ENCODE peak calls at places on chromosomes 3 and 15, in ten cellular contexts. G is cardiac muscle cell, T is fibroblast of lung, H is heart left ventricle, U is A549, K is hepatocyte, S is H9, Z is lung, M is small intestine, L is testis. B is an unnamed sample.

GRCh38 chr3:14337828-14338227 is 64.6 kb upstream of the SLC6A6 start:
- DNase-seq in S (no peak), G (no peak), U (no peak), L (no peak), T (no peak), K (no peak), Z (no peak), H (no peak), M (no peak), B (no peak)

GRCh38 chr3:79314962-79315361 is 452.8 kb downstream of the ROBO1 start:
- DNase-seq in G (no peak), L (no peak), H (no peak), M (no peak), Z (no peak), T (no peak), U (no peak), S (no peak), K (no peak), B (no peak)

GRCh38 chr3:12316721-12317351 is 28.0 kb downstream of the PPARG start:
- DNase-seq in K (peak; percentile 5), S (no peak), G (no peak), T (no peak), L (no peak), H (no peak), M (peak; percentile 70), U (no peak), Z (no peak), B (no peak)

GRCh38 chr3:184399410-184399809 is 19.6 kb downstream of the CHRD start:
- DNase-seq in M (no peak), K (peak; percentile 78), G (no peak), S (no peak), T (peak; percentile 95), H (no peak), L (no peak), U (no peak), Z (no peak), B (no peak)

GRCh38 chr3:196217307-196218154 is 1.2 kb downstream of the SLC51A start:
- DNase-seq in G (no peak), U (no peak), S (no peak), H (no peak), L (no peak), Z (no peak), T (no peak), M (no peak), K (no peak), B (peak; percentile 60)

GRCh38 chr15:31330111-31330785 is 3.6 kb downstream of the KLF13 start:
- DNase-seq in T (no peak), M (no peak), Z (no peak), U (no peak), S (no peak), L (peak; percentile 53), H (no peak), G (no peak), K (no peak), B (no peak)

GRCh38 chr15:69983696-69984265 is 113.9 kb downstream of the TLE3 start:
- DNase-seq in U (peak; percentile 33), S (no peak), T (peak; percentile 8), G (no peak), H (no peak), Z (no peak), K (no peak), L (no peak), M (no peak), B (no peak)

GRCh38 chr3:15520185-15520584 is 1.3 kb downstream of the COLQ start:
- DNase-seq in K (no peak), G (no peak), T (no peak), M (no peak), Z (no peak), H (peak; percentile 36), L (no peak), U (no peak), S (no peak), B (no peak)

GRCh38 chr3:30352919-30353318 is 253.5 kb upstream of the TGFBR2 start:
- DNase-seq in K (no peak), L (no peak), U (no peak), H (no peak), S (no peak), M (no peak), T (no peak), G (no peak), Z (no peak), B (no peak)
- H3K27ac ChIP-seq in K (no peak overlapping the region), L (no peak overlapping the region), U (peak overlapping the region; percentile 64), H (peak overlapping the region; percentile 72), S (no peak overlapping the region), M (no peak overlapping the region), T (no peak overlapping the region), G (no peak overlapping the region), Z (peak overlapping the region; percentile 66), B (peak overlapping the region; percentile 76)

GRCh38 chr3:51966486-51966885 is 768 bp downstream of the PCBP4 start:
- DNase-seq in U (no peak), G (no peak), L (no peak), K (no peak), S (no peak), M (no peak), H (no peak), Z (no peak), T (no peak), B (no peak)

GRCh38 chr3:51967384-51968174 is at the start of gene PCBP4:
- DNase-seq in U (no peak), G (peak; percentile 89), H (peak; percentile 84), Z (peak; percentile 54), L (peak; percentile 56), S (peak; percentile 72), T (peak; percentile 40), K (peak; percentile 83), M (peak; percentile 38), B (peak; percentile 87)

GRCh38 chr3:51966016-51966415 is 1.2 kb downstream of the PCBP4 start:
- DNase-seq in T (no peak), L (no peak), S (no peak), G (no peak), Z (no peak), H (no peak), K (no peak), M (no peak), U (no peak), B (no peak)

GRCh38 chr3:51968175-51968681 is 974 bp upstream of the PCBP4 start:
- DNase-seq in U (no peak), G (peak; percentile 63), M (no peak), K (peak; percentile 62), S (peak; percentile 74), T (peak; percentile 34), Z (no peak), H (peak; percentile 44), L (no peak), B (no peak)

DNA sequence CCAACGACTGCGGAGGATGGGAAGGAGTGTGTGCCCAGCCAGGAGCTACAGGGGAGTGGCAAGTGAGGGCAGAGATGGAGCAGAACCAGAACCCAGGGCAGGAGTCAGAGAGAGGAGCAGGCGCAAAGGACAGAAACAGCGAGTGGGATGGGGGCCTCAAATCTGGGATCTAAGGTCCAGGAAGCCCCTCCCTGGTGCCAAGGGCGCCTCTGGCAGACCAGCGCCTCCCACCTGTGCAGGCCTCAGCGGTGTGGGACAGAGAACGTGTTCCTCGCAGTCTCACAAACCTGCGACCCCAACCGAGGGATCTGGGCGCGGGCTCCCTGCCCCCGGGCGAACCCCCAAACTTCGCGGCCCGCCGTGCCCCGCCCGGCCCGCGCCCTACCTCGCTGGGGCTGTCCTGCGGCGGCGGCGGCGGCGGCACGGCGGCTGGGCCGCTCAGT is 292 bp downstream of the PCBP4 start:
- DNase-seq in T (no peak), G (no peak), U (no peak), K (no peak), L (no peak), Z (no peak), H (no peak), S (no peak), M (no peak), B (no peak)
- H3K4me1 ChIP-seq in T (peaks cover 8% of the 10 kb centered on the region), G (peaks cover 19% of the 10 kb centered on the region), U (peaks cover 13% of the 10 kb centered on the region), K (peaks cover 31% of the 10 kb centered on the region), L (peaks cover 39% of the 10 kb centered on the region), Z (peaks cover 3% of the 10 kb centered on the region), H (peaks cover 57% of the 10 kb centered on the region), S (peaks cover 11% of the 10 kb centered on the region), M (no peaks in the 10 kb centered on the region), B (peaks cover 24% of the 10 kb centered on the region)

DNA sequence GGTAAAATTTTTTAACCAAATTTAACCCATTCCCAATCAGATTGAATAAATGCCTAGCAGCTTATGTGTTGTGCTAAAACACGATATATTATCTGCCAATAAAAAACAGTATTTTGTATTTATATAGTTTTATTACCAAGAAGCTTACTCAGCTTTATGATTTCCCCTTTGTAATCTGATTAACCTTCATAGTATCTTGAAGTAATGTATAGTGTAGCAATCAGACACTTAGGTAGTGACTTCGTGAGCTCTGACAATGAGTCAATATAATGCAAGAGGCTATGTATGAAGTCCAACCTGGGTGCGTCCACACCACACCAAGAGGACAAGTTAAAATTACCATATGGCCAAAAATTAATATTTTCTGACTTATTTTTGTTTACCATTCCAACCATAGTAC is 2.1 kb upstream of the CNBP start:
- DNase-seq in U (no peak), S (no peak), G (no peak), Z (no peak), H (no peak), K (no peak), L (no peak), M (peak; percentile 93), T (no peak), B (no peak)
- H3K27ac ChIP-seq in U (no peak overlapping the region), S (no peak overlapping the region), G (peak overlapping the region; percentile 22), Z (no peak overlapping the region), H (no peak overlapping the region), K (no peak overlapping the region), L (no peak overlapping the region), M (no peak overlapping the region), T (no peak overlapping the region), B (no peak overlapping the region)

GRCh38 chr3:10435850-10436249 is 69.5 kb downstream of the ATP2B2 start:
- DNase-seq in G (no peak), T (no peak), Z (no peak), H (no peak), U (no peak), K (no peak), M (no peak), S (no peak), L (no peak), B (no peak)

GRCh38 chr3:10437272-10437994 is 68.0 kb downstream of the ATP2B2 start:
- DNase-seq in G (no peak), M (peak; percentile 2), H (no peak), U (no peak), K (no peak), T (peak; percentile 88), S (no peak), Z (no peak), L (no peak), B (no peak)

GRCh38 chr3:10438902-10439610 is 66.3 kb downstream of the ATP2B2 start:
- DNase-seq in S (no peak), M (no peak), G (no peak), H (no peak), U (no peak), Z (no peak), K (no peak), L (no peak), T (no peak), B (no peak)

GRCh38 chr3:10434938-10435336 is 70.4 kb downstream of the ATP2B2 start:
- DNase-seq in Z (no peak), T (no peak), G (no peak), H (no peak), U (no peak), L (no peak), K (no peak), M (no peak), S (no peak), B (no peak)

DNA sequence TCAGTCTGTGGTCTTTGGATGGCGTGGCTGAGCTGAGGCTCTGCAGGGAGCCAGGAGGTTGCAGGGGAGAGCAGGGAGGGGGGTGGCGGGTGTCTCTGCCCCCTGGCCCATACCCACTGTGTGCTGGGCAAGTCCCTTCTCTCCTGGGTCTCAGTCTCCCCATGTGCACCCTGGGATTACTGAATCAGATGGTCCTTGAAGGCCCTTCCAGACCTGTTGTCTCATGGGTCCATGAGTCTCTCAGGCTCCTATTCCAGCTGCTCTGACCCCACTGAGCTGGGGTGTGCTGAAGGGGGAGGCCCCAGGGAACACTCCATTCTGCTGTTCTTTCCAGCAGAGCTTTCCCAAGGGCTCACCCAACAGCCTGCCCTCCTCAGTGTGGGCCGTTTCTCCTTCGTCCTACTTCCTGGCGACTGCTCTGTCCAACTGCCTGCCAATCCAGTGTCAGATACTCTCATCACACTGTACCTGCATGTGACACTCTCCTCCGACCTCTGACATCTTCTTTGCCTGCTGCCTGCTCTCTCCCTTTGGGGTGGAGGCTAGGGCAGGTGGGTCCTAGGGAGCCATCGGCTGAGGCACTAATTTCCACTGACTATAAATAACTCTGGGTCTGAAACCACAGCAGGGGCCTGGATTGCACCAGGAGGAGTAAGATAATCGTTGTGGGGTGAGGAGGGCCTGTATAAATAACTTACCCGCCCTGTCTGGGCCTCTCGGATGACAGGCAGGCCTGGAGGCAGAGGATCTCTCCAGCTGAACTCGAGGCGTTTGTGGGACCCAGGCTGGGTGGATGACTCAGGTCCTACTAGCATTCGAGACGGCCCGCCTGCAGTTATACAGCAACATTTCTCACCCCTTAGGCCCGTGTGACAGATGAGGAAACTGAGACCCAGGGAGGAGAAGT is 67.1 kb downstream of the ATP2B2 start:
- DNase-seq in H (peak; percentile 11), K (no peak), L (no peak), T (peak; percentile 95), M (no peak), Z (no peak), S (no peak), G (peak; percentile 68), U (no peak), B (no peak)
- H3K4me1 ChIP-seq in H (peaks cover 9% of the 10 kb centered on the region), K (no peaks in the 10 kb centered on the region), L (no peaks in the 10 kb centered on the region), T (peaks cover 2% of the 10 kb centered on the region), M (no peaks in the 10 kb centered on the region), Z (no peaks in the 10 kb centered on the region), S (no peaks in the 10 kb centered on the region), G (peaks cover 16% of the 10 kb centered on the region), U (no peaks in the 10 kb centered on the region), B (no peaks in the 10 kb centered on the region)